ENCODE peak calls at places on chromosomes 4 and X, in five cellular contexts. I is SK-N-SH, H is H1, E is HCT116, O is K562. R is an unnamed sample.
A peak's percentile ranks its signal among the peaks of the same experiment; 100 is the strongest.

GRCh38 chr4:3441501-3442459 is at the start of gene HGFAC:
- DNase-seq in I (no peak), H (no peak), E (no peak), O (no peak), R (no peak)

GRCh38 chr4:39530682-39531081 is 3.4 kb upstream of the UGDH start:
- DNase-seq in O (no peak), H (no peak), I (no peak), E (no peak), R (no peak)

GRCh38 chr4:166924456-166924855 is 309.8 kb downstream of the SPOCK3 start:
- DNase-seq in H (no peak), E (no peak), I (no peak), O (no peak), R (no peak)

GRCh38 chrX:16892504-16893362 is 22.6 kb upstream of the RBBP7 start:
- DNase-seq in I (peak; percentile 67), H (peak; percentile 62), O (peak; percentile 87), E (peak; percentile 67), R (peak; percentile 51)

GRCh38 chr4:30903493-30903892 is 183.3 kb downstream of the PCDH7 start:
- DNase-seq in I (no peak), H (no peak), O (no peak), E (no peak), R (no peak)

GRCh38 chrX:38347136-38347535 is 5.3 kb upstream of the OTC start:
- DNase-seq in O (no peak), I (no peak), H (no peak), E (no peak), R (no peak)

GRCh38 chr4:168978001-168978700 is 31.9 kb downstream of the CBR4 start:
- DNase-seq in H (no peak), O (no peak), I (no peak), E (no peak), R (no peak)

GRCh38 chrX:19709117-19709811 is 178.1 kb downstream of the SH3KBP1 start:
- DNase-seq in E (no peak), H (no peak), O (no peak), I (no peak), R (no peak)

GRCh38 chr4:176340871-176341685 is 21.3 kb downstream of the SPCS3 start:
- DNase-seq in E (no peak), H (no peak), O (peak; percentile 54), I (peak; percentile 46), R (peak; percentile 11)

GRCh38 chrX:13258725-13259124 is 61.1 kb downstream of the ATXN3L start:
- DNase-seq in O (no peak), I (no peak), E (no peak), H (no peak), R (no peak)

GRCh38 chrX:110212299-110212698 is 105.6 kb downstream of the AMMECR1 start:
- DNase-seq in I (peak; percentile 9), E (no peak), O (no peak), H (no peak), R (no peak)

GRCh38 chrX:8844157-8844556 is 43.0 kb upstream of the FAM9A start:
- DNase-seq in I (no peak), O (no peak), H (no peak), E (no peak), R (no peak)

GRCh38 chr4:44351069-44351468 is 97.5 kb downstream of the KCTD8 start:
- DNase-seq in E (no peak), H (no peak), I (no peak), O (no peak), R (no peak)

GRCh38 chr4:102390438-102390837 is 45.2 kb upstream of the SLC39A8 start:
- DNase-seq in H (no peak), O (no peak), I (no peak), E (no peak), R (no peak)

GRCh38 chr4:10093273-10093621 is 23.4 kb downstream of the WDR1 start:
- DNase-seq in E (no peak), O (no peak), H (no peak), I (no peak), R (no peak)
- TF ChIP-seq JUND in E (no peak), O (no peak), H (no peak), I (no peak), R (no peak)

DNA sequence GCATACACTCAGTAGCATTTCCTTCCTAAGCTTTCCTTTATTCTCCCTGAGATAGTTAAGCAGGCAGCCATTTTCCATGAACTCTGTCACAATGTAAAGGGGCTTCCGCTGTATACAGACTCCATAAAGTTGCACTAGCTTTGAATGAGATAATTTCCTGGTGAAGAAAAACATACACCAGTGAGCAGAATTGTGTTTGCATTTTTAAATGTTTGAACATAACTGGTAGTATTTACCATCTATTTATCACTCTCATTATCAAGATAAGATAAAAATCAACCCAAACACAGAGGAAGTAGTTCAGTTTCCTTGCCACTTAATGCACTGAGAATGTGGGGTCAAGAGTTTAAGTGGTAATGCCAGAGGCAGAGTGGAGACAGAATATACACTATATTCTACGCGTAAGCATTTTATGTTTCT is 54.1 kb downstream of the TXK start:
- DNase-seq in E (no peak), O (no peak), H (no peak), I (no peak), R (peak; percentile 18)
- TF ChIP-seq JUND in E (peak; percentile 20), O (no peak), H (no peak), I (peak; percentile 70), R (no peak)

GRCh38 chrX:3699841-3700381 is 13.5 kb downstream of the PRKX start:
- DNase-seq in O (no peak), H (no peak), E (no peak), I (no peak), R (no peak)
- TF ChIP-seq JUND in O (no peak), H (no peak), E (no peak), I (no peak), R (no peak)

GRCh38 chr4:137468836-137469235 is 63.5 kb downstream of the PCDH18 start:
- DNase-seq in I (no peak), H (no peak), O (no peak), E (no peak), R (peak; percentile 23)

GRCh38 chr4:137463377-137464003 is 68.8 kb downstream of the PCDH18 start:
- DNase-seq in I (no peak), H (no peak), O (no peak), E (no peak), R (no peak)

GRCh38 chr4:137471461-137471860 is 60.8 kb downstream of the PCDH18 start:
- DNase-seq in I (no peak), E (no peak), O (no peak), H (no peak), R (no peak)

GRCh38 chr4:137470806-137471205 is 61.5 kb downstream of the PCDH18 start:
- DNase-seq in O (no peak), E (no peak), H (no peak), I (no peak), R (no peak)

GRCh38 chr4:137467537-137467936 is 64.8 kb downstream of the PCDH18 start:
- DNase-seq in E (no peak), I (no peak), H (no peak), O (no peak), R (no peak)
- TF ChIP-seq JUND in E (no peak), I (no peak), H (no peak), O (no peak), R (no peak)

DNA sequence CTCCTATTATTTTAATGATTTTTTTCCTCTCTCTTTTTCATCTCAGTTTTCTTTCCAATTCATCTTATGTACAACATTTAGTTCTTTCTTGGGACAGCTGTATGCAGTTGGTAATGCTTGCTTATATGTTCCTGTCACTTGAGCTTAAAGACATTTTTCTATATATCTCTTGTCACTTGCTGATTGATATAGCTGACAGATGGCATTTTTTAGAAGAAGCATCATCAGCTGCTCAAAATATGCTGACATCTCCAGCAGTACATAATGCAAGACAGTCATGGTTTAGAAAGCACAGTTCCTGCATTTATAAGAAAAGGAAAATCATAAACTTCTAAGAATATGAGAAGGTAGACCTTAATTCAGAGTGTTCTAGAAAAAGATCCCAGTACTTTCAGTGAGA is 56.5 kb downstream of the DCAF8L1 start:
- DNase-seq in E (no peak), I (no peak), H (no peak), O (no peak), R (no peak)
- TF ChIP-seq JUND in E (no peak), I (no peak), H (no peak), O (no peak), R (no peak)

GRCh38 chr4:64899563-64899962 is 490.3 kb upstream of the TECRL start:
- DNase-seq in H (no peak), I (no peak), O (no peak), E (no peak), R (no peak)
- TF ChIP-seq JUND in H (no peak), I (no peak), O (no peak), E (no peak), R (no peak)

R was measured in T47D.